ENCODE peak calls at places on chromosome 5, in ten cellular contexts. One of them, this sample, is unnamed.

GRCh38 chr5:52897238-52897614 is 91.9 kb upstream of the ITGA2 start:
- DNase-seq in AG04450: no peak
- DNase-seq in Peyer's patch: no peak
- DNase-seq in PC-9: no peak
- DNase-seq in glutamatergic neuron: no peak
- DNase-seq in OCI-LY7: no peak
- DNase-seq in heart right ventricle: no peak
- DNase-seq in H9: no peak
- DNase-seq in GM20000: no peak
- DNase-seq in fibroblast of pulmonary artery: no peak
- DNase-seq in this sample: no peak

GRCh38 chr5:67455987-67456386 is 259.4 kb upstream of the CD180 start:
- DNase-seq in AG04450: no peak
- DNase-seq in Peyer's patch: no peak
- DNase-seq in PC-9: no peak
- DNase-seq in glutamatergic neuron: no peak
- DNase-seq in OCI-LY7: no peak
- DNase-seq in heart right ventricle: no peak
- DNase-seq in H9: no peak
- DNase-seq in GM20000: no peak
- DNase-seq in fibroblast of pulmonary artery: no peak
- DNase-seq in this sample: no peak

GRCh38 chr5:1204693-1205242 is 3.4 kb downstream of the SLC6A19 start:
- DNase-seq in AG04450: no peak
- DNase-seq in Peyer's patch: no peak
- DNase-seq in PC-9: no peak
- DNase-seq in glutamatergic neuron: peak; percentile 59
- DNase-seq in OCI-LY7: peak; percentile 6
- DNase-seq in heart right ventricle: no peak
- DNase-seq in H9: peak; percentile 60
- DNase-seq in GM20000: no peak
- DNase-seq in fibroblast of pulmonary artery: peak; percentile 31
- DNase-seq in this sample: no peak

GRCh38 chr5:90473321-90474234 is 993 bp downstream of the MBLAC2 start:
- DNase-seq in AG04450: no peak
- DNase-seq in Peyer's patch: no peak
- DNase-seq in PC-9: peak; percentile 35
- DNase-seq in glutamatergic neuron: no peak
- DNase-seq in OCI-LY7: peak; percentile 47
- DNase-seq in heart right ventricle: peak; percentile 14
- DNase-seq in H9: peak; percentile 59
- DNase-seq in GM20000: peak; percentile 25
- DNase-seq in fibroblast of pulmonary artery: peak; percentile 42
- DNase-seq in this sample: peak; percentile 47

GRCh38 chr5:36028816-36029465 is 37.7 kb downstream of the UGT3A2 start:
- DNase-seq in AG04450: no peak
- DNase-seq in Peyer's patch: no peak
- DNase-seq in PC-9: no peak
- DNase-seq in glutamatergic neuron: no peak
- DNase-seq in OCI-LY7: no peak
- DNase-seq in heart right ventricle: no peak
- DNase-seq in H9: no peak
- DNase-seq in GM20000: no peak
- DNase-seq in fibroblast of pulmonary artery: no peak
- DNase-seq in this sample: no peak

GRCh38 chr5:171635028-171635427 is 150.6 kb upstream of the SMIM23 start:
- DNase-seq in AG04450: no peak
- DNase-seq in Peyer's patch: no peak
- DNase-seq in PC-9: no peak
- DNase-seq in glutamatergic neuron: no peak
- DNase-seq in OCI-LY7: no peak
- DNase-seq in heart right ventricle: no peak
- DNase-seq in H9: no peak
- DNase-seq in GM20000: no peak
- DNase-seq in fibroblast of pulmonary artery: no peak
- DNase-seq in this sample: no peak

GRCh38 chr5:36363101-36363500 is 61.4 kb upstream of the RANBP3L start:
- DNase-seq in AG04450: no peak
- DNase-seq in Peyer's patch: no peak
- DNase-seq in PC-9: no peak
- DNase-seq in glutamatergic neuron: no peak
- DNase-seq in OCI-LY7: no peak
- DNase-seq in heart right ventricle: no peak
- DNase-seq in H9: peak; percentile 42
- DNase-seq in GM20000: no peak
- DNase-seq in fibroblast of pulmonary artery: peak; percentile 81
- DNase-seq in this sample: peak; percentile 72

GRCh38 chr5:35884125-35884788 is 27.6 kb downstream of the IL7R start:
- DNase-seq in AG04450: peak; percentile 51
- DNase-seq in Peyer's patch: no peak
- DNase-seq in PC-9: peak; percentile 85
- DNase-seq in glutamatergic neuron: no peak
- DNase-seq in OCI-LY7: peak; percentile 98
- DNase-seq in heart right ventricle: no peak
- DNase-seq in H9: peak; percentile 30
- DNase-seq in GM20000: no peak
- DNase-seq in fibroblast of pulmonary artery: peak; percentile 64
- DNase-seq in this sample: peak; percentile 83

GRCh38 chr5:154762261-154762660 is 7.1 kb downstream of the LARP1 start:
- DNase-seq in AG04450: no peak
- DNase-seq in Peyer's patch: no peak
- DNase-seq in PC-9: no peak
- DNase-seq in glutamatergic neuron: no peak
- DNase-seq in OCI-LY7: no peak
- DNase-seq in heart right ventricle: no peak
- DNase-seq in H9: no peak
- DNase-seq in GM20000: no peak
- DNase-seq in fibroblast of pulmonary artery: no peak
- DNase-seq in this sample: no peak

DNA sequence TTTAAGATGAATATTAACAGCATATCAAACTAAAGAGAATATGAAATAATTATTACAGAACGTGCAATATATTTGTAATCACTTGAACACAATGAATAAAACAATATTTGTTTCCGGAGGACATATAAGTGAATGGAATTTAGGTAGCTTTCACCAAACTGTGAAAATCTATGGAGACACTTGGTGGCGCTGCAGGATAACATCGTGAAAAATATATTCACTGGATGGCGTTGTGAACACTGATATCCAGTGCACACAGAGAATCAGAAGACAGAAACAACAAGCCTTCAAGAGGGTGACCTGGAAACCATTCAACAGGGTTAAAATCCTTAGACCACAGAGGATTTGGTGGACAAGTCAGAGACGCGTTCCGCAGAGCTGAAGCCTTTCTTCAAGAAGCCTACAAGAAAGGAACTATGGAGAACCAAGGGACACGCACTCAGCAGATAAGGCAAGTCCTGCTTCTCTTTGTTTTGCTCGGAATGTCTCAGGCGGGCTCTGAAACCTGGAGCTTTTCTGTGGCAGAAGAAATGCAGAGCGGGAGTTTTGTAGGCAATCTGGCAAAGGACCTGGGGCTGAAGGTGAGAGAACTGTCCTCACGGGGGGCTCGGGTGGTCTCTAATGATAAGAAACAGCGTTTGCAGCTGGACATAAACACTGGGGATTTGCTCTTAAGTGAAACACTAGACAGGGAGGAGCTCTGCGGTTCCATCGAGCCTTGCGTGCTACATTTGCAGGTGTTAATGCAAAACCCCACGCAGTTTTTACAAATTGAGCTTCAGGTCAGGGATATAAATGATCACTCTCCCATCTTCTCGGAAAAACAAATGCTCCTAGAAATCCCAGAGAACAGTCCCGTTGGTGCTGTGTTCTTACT is at the start of gene PCDHB11:
- DNase-seq in AG04450: no peak
- DNase-seq in Peyer's patch: no peak
- DNase-seq in PC-9: no peak
- DNase-seq in glutamatergic neuron: no peak
- DNase-seq in OCI-LY7: peak; percentile 18
- DNase-seq in heart right ventricle: no peak
- DNase-seq in H9: no peak
- DNase-seq in GM20000: no peak
- DNase-seq in fibroblast of pulmonary artery: no peak
- DNase-seq in this sample: peak; percentile 32
- TF ChIP-seq CTCF in AG04450: no peak
- TF ChIP-seq CTCF in Peyer's patch: no peak
- TF ChIP-seq CTCF in PC-9: peak; percentile 44
- TF ChIP-seq CTCF in glutamatergic neuron: peak; percentile 23
- TF ChIP-seq CTCF in OCI-LY7: peak; percentile 75
- TF ChIP-seq CTCF in heart right ventricle: no peak
- TF ChIP-seq CTCF in H9: peak; percentile 79
- TF ChIP-seq CTCF in GM20000: no peak
- TF ChIP-seq CTCF in fibroblast of pulmonary artery: no peak
- TF ChIP-seq CTCF in this sample: peak; percentile 40

DNA sequence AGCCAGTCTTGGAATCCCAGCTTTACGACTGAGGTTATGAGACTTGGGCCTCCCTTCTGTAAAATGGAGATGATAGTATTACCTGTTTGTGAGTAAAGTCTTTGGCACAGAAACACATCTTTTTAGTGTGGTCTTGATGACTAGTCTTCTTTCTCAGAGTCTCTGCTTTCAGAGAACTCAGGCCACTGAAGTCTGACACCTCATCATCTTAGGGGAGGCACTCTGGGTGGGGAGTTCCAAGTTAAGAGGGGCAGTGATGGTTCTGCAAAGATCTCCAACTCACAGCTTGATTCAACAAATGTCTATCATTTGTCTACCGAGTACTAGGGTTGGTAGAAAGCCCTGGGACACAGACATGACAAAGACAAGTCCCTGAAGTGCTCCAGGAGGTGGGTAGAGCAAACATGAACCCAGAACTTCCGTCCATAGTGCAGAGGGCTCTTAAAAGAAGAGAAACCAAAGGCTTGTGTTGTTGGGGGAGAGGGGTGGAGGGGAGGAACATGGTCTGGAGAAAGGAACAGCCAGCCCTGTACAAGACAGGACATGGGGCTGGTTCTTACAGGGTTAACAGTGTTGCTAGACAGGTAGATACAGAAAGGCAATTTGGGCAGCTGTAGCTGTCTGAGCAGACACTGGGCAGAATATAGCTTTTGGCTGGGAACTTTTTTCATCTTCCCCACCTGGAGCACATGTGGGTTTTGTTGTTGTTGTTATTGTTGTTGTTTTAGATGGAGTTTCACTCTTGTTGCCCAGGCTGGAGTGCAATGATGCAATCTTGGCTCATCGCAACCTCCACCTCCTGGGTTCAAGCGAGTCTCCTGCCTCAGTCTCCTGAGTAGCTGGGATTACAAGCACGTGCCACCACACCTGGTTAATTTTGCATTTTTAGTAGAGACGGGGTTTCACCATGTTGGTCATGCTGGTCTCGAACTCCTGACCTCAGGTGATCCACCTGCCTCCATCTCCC is 2.6 kb upstream of the CD14 start:
- DNase-seq in AG04450: no peak
- DNase-seq in Peyer's patch: no peak
- DNase-seq in PC-9: no peak
- DNase-seq in glutamatergic neuron: no peak
- DNase-seq in OCI-LY7: no peak
- DNase-seq in heart right ventricle: no peak
- DNase-seq in H9: no peak
- DNase-seq in GM20000: peak; percentile 2
- DNase-seq in fibroblast of pulmonary artery: no peak
- DNase-seq in this sample: no peak
- TF ChIP-seq CTCF in AG04450: no peak
- TF ChIP-seq CTCF in Peyer's patch: no peak
- TF ChIP-seq CTCF in PC-9: peak; percentile 5
- TF ChIP-seq CTCF in glutamatergic neuron: no peak
- TF ChIP-seq CTCF in OCI-LY7: no peak
- TF ChIP-seq CTCF in heart right ventricle: no peak
- TF ChIP-seq CTCF in H9: no peak
- TF ChIP-seq CTCF in GM20000: no peak
- TF ChIP-seq CTCF in fibroblast of pulmonary artery: no peak
- TF ChIP-seq CTCF in this sample: no peak

DNA sequence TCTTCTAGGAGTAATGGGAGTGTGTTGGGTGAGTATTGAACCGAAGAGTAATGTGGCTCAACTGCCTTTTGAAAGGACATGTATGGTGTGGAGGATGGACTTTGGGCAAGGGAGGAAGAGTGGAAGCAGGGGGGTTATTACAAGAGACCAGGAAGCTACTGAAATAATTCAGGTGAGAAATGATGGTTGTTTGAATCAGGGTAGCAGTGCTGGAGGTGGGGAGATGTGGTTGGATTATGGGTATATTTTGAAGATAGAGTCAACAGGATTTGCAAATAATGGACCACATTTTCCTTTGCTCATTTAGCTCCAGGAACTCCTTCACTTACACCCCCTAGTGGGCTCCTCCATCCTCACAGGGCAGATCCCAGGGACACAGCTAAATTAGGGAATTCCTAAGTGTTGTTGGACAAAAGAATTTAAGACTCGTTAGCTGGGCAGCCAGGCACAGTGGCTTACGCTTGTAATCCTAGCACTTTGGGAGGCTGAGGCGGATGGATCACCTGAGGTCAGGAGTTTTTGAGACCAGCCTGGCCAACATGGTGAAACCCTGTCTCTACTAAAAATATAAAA is 1.2 kb upstream of the SLC4A9 start:
- DNase-seq in AG04450: no peak
- DNase-seq in Peyer's patch: no peak
- DNase-seq in PC-9: no peak
- DNase-seq in glutamatergic neuron: peak; percentile 53
- DNase-seq in OCI-LY7: no peak
- DNase-seq in heart right ventricle: no peak
- DNase-seq in H9: peak; percentile 72
- DNase-seq in GM20000: no peak
- DNase-seq in fibroblast of pulmonary artery: peak; percentile 59
- DNase-seq in this sample: peak; percentile 61
- TF ChIP-seq CTCF in AG04450: peak; percentile 69
- TF ChIP-seq CTCF in Peyer's patch: no peak
- TF ChIP-seq CTCF in PC-9: peak; percentile 62
- TF ChIP-seq CTCF in glutamatergic neuron: peak; percentile 42
- TF ChIP-seq CTCF in OCI-LY7: peak; percentile 33
- TF ChIP-seq CTCF in heart right ventricle: peak; percentile 37
- TF ChIP-seq CTCF in H9: peak; percentile 64
- TF ChIP-seq CTCF in GM20000: no peak
- TF ChIP-seq CTCF in fibroblast of pulmonary artery: peak; percentile 70
- TF ChIP-seq CTCF in this sample: no peak

DNA sequence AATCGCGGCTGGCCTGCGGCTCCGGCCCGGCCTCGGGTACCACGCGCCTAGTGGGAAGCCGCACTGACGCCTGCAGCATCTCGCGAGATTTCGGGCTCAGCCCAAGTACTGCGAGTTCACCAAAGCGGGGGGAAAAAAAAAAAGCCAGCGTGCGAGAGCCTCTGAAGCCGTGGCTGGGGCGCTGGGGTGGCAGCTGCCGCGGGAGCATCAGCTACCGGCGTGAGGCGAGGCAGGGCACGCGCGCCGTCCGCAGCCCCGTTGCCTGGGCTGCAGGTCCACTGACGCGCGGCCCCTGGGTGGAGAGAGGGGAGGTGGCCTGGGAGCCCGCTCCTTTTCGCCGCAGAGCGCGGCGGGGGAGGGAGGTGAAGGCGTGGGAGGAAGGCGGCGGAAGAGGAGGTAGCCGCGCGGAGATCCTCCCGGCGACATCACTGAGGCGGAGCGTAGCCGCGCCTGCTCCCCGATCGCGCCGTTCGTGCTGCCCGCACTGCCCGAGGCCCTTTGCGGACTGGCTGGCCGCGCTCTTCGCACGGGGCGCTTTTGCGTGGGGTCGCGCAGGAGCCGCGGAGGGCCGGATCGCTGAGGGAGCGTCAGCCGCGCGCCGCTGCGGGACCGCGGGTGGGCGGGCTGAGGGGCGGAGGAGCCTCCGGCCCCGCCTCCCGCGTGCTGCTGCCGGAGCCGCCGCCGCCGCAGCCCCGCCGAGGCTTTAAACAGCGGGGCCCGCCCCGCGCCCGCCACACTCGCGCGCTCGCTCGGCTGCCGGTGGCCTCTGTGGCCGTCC is at the start of gene SLC12A2:
- DNase-seq in AG04450: peak; percentile 92
- DNase-seq in Peyer's patch: peak; percentile 93
- DNase-seq in PC-9: peak; percentile 88
- DNase-seq in glutamatergic neuron: peak; percentile 94
- DNase-seq in OCI-LY7: peak; percentile 96
- DNase-seq in heart right ventricle: peak; percentile 93
- DNase-seq in H9: peak; percentile 91
- DNase-seq in GM20000: peak; percentile 93
- DNase-seq in fibroblast of pulmonary artery: peak; percentile 98
- DNase-seq in this sample: peak; percentile 98
- TF ChIP-seq CTCF in AG04450: no peak
- TF ChIP-seq CTCF in Peyer's patch: peak; percentile 15
- TF ChIP-seq CTCF in PC-9: no peak
- TF ChIP-seq CTCF in glutamatergic neuron: peak; percentile 22
- TF ChIP-seq CTCF in OCI-LY7: no peak
- TF ChIP-seq CTCF in heart right ventricle: no peak
- TF ChIP-seq CTCF in H9: no peak
- TF ChIP-seq CTCF in GM20000: no peak
- TF ChIP-seq CTCF in fibroblast of pulmonary artery: no peak
- TF ChIP-seq CTCF in this sample: no peak

This sample was measured in MCF 10A.